ENCODE peak calls at places on chromosomes 5 and 9, in five cellular contexts. C, F, G, Z and P are unnamed samples.

GRCh38 chr5:69512740-69513260 is 20.2 kb downstream of the OCLN start:
- DNase-seq in C (peak), F (no peak), G (peak), Z (no peak), P (no peak)

GRCh38 chr5:72543811-72544210 is 36.6 kb upstream of the ZNF366 start:
- DNase-seq in C (no peak), F (no peak), G (peak), Z (no peak), P (no peak)

GRCh38 chr5:67244345-67244793 is 47.8 kb upstream of the CD180 start:
- DNase-seq in C (no peak), F (no peak), G (peak), Z (no peak), P (no peak)

GRCh38 chr5:43078956-43079355 is 38.8 kb upstream of the ANXA2R start:
- DNase-seq in C (peak), F (no peak), G (peak), Z (no peak), P (no peak)

GRCh38 chr5:175585573-175585972 is 72.3 kb upstream of the HRH2 start:
- DNase-seq in C (no peak), F (no peak), G (no peak), Z (no peak), P (no peak)

GRCh38 chr9:15293727-15294405 is 13.2 kb downstream of the TTC39B start:
- DNase-seq in C (peak), F (no peak), G (peak), Z (no peak), P (no peak)

GRCh38 chr5:15598294-15598902 is 98.4 kb downstream of the FBXL7 start:
- DNase-seq in C (peak), F (no peak), G (peak), Z (no peak), P (no peak)

GRCh38 chr9:114108016-114108833 is 9.1 kb upstream of the KIF12 start:
- DNase-seq in C (peak), F (peak), G (peak), Z (peak), P (peak)

GRCh38 chr9:128892223-128892892 is 10.4 kb downstream of the LRRC8A start:
- DNase-seq in C (peak), F (peak), G (peak), Z (peak), P (no peak)

GRCh38 chr9:76898786-76899185 is 7.1 kb downstream of the PRUNE2 start:
- DNase-seq in C (no peak), F (no peak), G (no peak), Z (no peak), P (no peak)

GRCh38 chr5:124173386-124173785 is 573.1 kb downstream of the ZNF608 start:
- DNase-seq in C (no peak), F (no peak), G (no peak), Z (no peak), P (no peak)

GRCh38 chr5:173451031-173451430 is 122.8 kb upstream of the STC2 start:
- DNase-seq in C (peak), F (no peak), G (peak), Z (no peak), P (peak)

GRCh38 chr5:39411051-39411450 is 13.7 kb downstream of the DAB2 start:
- DNase-seq in C (peak), F (no peak), G (peak), Z (no peak), P (no peak)

GRCh38 chr5:163535290-163535689 is 29.9 kb downstream of the MAT2B start:
- DNase-seq in C (no peak), F (no peak), G (no peak), Z (no peak), P (no peak)

GRCh38 chr9:87276851-87277251 is 220.8 kb upstream of the DAPK1 start:
- DNase-seq in C (peak), F (no peak), G (peak), Z (no peak), P (no peak)

GRCh38 chr9:105656131-105656921 is 5.9 kb upstream of the TAL2 start:
- DNase-seq in C (no peak), F (no peak), G (no peak), Z (no peak), P (peak)

GRCh38 chr5:107858324-107858723 is 187.6 kb upstream of the EFNA5 start:
- DNase-seq in C (no peak), F (no peak), G (no peak), Z (no peak), P (no peak)

GRCh38 chr5:78647411-78647818 is 1.2 kb downstream of the LHFPL2 start:
- DNase-seq in C (peak), F (no peak), G (peak), Z (no peak), P (peak)

GRCh38 chr9:89522261-89522978 is 24.5 kb upstream of the SEMA4D start:
- DNase-seq in C (no peak), F (peak), G (no peak), Z (no peak), P (peak)

GRCh38 chr9:2321523-2322148 is 300.0 kb upstream of the VLDLR start:
- DNase-seq in C (no peak), F (no peak), G (no peak), Z (no peak), P (no peak)
- TF ChIP-seq CTCF in C (no peak), F (no peak), G (no peak), Z (no peak), P (no peak)

DNA sequence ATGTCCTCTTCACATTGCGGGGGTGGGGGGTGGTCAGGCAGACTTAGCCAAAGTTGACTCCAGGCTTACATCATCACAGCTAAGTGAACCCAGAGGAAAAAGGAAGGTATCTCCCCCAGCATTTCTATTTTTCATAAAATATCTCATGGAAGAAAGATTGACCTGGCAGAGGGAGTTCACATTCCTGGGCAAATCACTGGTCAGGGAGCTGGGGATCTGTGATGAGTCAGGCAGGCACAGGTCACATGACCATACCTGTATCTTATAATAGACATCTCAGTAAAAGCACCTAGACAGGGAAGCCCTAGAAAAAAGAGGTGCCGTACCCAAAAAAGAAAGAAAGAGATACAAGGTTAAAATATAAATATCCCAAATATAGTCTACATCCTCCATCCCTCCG is 57.3 kb upstream of the WWC1 start:
- DNase-seq in C (no peak), F (no peak), G (no peak), Z (no peak), P (no peak)
- TF ChIP-seq CTCF in C (no peak), F (no peak), G (no peak), Z (no peak), P (no peak)

GRCh38 chr9:127223810-127224177 is 40.8 kb upstream of the GARNL3 start:
- DNase-seq in C (no peak), F (no peak), G (no peak), Z (no peak), P (peak)

GRCh38 chr9:127224178-127224882 is 40.2 kb upstream of the GARNL3 start:
- DNase-seq in C (peak), F (peak), G (peak), Z (peak), P (peak)

GRCh38 chr9:127225747-127226646 is 38.6 kb upstream of the GARNL3 start:
- DNase-seq in C (peak), F (no peak), G (peak), Z (no peak), P (no peak)

GRCh38 chr9:127223266-127223665 is 41.3 kb upstream of the GARNL3 start:
- DNase-seq in C (no peak), F (no peak), G (no peak), Z (no peak), P (no peak)

DNA sequence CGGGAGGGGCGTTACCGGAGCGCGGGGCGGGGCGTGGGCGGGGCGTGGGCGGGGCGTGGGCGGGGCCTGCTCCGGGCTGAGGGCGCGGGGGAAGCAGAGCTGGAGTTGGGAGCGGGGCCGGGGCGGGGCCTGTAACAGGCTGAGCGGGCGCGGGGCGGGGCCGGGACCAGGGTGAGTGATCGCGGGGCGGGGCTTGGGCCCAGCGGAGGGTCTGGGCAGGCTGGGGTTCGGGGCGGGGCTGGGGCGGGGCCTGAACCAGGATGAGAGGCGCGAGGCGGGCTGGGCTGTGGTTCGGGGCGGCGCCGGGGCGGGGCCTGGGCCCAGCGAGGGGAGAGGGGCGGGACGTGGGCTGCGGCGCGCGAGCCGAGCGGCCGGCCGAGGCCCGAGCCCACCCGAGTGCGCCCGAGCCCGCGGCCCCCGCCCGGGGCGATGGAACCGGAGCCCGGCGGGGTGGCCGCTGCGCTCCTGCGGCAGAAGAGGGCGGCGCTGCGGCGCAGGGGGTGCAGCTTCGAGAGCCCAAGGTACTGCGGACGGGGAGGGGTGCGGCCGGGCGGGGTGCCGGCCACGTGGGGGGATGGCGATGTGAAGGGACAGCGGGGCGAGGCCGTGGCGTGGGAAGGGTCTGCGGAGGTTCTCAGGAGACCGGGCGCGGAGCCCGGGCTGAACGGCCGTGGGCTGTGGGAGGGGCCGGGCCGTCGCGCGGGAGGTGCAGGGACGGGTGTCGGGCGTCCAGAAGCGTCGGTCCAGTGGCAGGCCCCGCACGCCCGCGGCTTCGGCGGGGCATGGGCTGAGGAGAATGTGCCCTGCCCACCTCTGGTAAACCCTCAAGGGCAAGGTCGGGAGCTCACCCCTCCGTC is 39.5 kb upstream of the GARNL3 start:
- DNase-seq in C (peak), F (peak), G (peak), Z (no peak), P (peak)
- TF ChIP-seq CTCF in C (no peak), F (no peak), G (no peak), Z (no peak), P (no peak)

GRCh38 chr9:90726215-90726614 is 75.4 kb upstream of the SYK start:
- DNase-seq in C (no peak), F (no peak), G (no peak), Z (no peak), P (no peak)
- TF ChIP-seq CTCF in C (no peak), F (no peak), G (no peak), Z (no peak), P (no peak)

DNA sequence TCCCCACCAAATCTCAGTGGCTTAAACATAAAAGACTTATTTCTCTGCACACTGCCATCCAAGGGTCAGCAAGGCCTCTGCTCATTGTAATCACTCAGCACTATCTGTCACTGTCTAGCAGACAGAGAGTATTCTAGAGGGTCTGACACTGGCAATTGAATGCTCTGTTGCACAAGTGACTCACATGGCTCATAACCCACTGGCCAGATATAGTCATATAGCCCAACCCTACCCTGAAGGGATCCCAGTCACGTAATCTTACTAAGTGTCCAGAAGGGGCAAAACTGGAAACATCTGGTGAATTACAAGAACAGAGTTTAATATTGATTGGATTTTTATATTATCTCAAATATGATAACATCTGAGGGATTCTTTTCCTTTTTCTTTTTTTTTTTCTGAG is 80.7 kb downstream of the TSSK1B start:
- DNase-seq in C (no peak), F (no peak), G (no peak), Z (no peak), P (no peak)
- TF ChIP-seq CTCF in C (no peak), F (no peak), G (no peak), Z (no peak), P (no peak)

GRCh38 chr5:2779459-2779858 is 28.0 kb upstream of the IRX2 start:
- DNase-seq in C (no peak), F (no peak), G (no peak), Z (no peak), P (no peak)

GRCh38 chr5:2782658-2783057 is 31.2 kb upstream of the IRX2 start:
- DNase-seq in C (no peak), F (no peak), G (no peak), Z (no peak), P (no peak)

GRCh38 chr5:2780421-2781171 is 29.1 kb upstream of the IRX2 start:
- DNase-seq in C (no peak), F (no peak), G (no peak), Z (no peak), P (no peak)

GRCh38 chr5:2783223-2783622 is 31.7 kb upstream of the IRX2 start:
- DNase-seq in C (peak), F (no peak), G (no peak), Z (no peak), P (no peak)
- TF ChIP-seq CTCF in C (peak), F (no peak), G (peak), Z (peak), P (no peak)

GRCh38 chr9:132753593-132753880 is 83.3 kb downstream of the GTF3C4 start:
- DNase-seq in C (no peak), F (no peak), G (no peak), Z (no peak), P (no peak)

GRCh38 chr9:132748450-132748849 is 78.2 kb downstream of the GTF3C4 start:
- DNase-seq in C (no peak), F (no peak), G (no peak), Z (no peak), P (no peak)

GRCh38 chr9:132749316-132749715 is 79.1 kb downstream of the GTF3C4 start:
- DNase-seq in C (no peak), F (no peak), G (no peak), Z (no peak), P (no peak)

GRCh38 chr9:132752877-132753592 is 82.8 kb downstream of the GTF3C4 start:
- DNase-seq in C (no peak), F (no peak), G (no peak), Z (no peak), P (no peak)

GRCh38 chr9:132750668-132751067 is 80.4 kb downstream of the GTF3C4 start:
- DNase-seq in C (no peak), F (no peak), G (no peak), Z (no peak), P (no peak)
- TF ChIP-seq CTCF in C (no peak), F (no peak), G (no peak), Z (no peak), P (no peak)

DNA sequence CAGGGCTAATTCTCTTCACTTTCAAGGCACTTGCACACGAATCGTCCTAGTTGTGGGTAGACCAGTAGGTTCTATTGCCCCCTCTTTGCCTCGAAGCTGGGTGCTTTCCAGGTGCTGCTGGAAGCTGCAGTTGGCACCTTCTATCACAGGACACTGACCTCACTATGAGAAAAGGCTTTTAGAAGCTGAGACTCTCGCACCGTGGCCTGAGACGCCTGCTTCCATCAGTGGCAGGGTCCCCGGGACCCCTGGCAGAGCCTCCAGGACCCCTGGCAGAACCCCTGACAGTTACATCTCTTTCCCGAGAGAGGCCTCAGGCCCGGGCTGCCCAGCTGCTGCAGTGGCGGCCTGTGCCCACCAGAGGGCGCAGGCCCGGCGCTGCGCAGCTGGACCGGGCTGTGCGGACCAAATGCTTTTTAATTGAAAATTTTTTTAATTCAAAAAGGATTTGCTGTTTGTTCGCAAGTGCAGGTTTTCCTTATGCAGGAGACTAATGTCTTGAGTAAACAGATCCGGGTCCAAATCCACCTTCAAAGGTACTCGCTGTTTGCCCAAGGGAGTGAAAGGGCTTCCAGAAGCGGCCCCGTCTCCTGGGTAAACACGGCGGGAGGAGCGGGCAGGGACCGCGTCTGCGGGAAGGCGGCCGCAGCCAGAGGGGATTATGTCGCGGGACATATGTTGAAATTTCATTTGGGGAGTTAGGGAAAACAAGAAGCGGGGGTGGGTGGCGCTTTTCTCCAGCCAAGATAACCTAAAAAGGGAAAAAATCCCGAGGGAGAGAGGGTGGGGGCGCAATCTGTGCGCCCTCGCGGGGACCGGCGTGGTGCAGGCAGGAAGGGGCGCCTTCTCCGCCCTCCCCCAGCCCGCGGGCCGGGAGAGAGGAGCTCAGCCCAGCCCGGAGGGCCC is 114.5 kb upstream of the LMX1B start:
- DNase-seq in C (peak), F (peak), G (peak), Z (no peak), P (peak)
- TF ChIP-seq CTCF in C (peak), F (peak), G (peak), Z (peak), P (peak)

DNA sequence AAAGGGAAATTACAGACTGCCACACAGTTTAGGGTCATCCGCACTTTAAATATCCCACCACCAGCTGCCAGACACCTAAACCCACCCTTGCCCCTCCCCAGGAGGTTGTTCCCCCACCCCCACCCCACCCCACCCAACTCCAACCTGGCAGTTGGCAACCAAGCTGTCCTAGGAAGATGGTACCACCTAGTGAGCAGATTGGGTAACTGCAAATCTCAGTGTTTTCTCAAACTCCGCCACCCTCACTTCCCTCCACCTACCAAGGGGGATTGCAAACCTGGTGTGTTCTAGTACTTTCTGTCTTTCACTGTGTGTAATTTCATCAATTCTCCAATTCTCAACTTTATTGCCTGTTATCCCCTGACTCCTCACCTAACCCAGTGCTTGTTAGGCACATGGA is 323.8 kb upstream of the IRX2 start:
- DNase-seq in C (no peak), F (no peak), G (no peak), Z (no peak), P (no peak)
- TF ChIP-seq CTCF in C (no peak), F (no peak), G (no peak), Z (no peak), P (no peak)

GRCh38 chr5:135059000-135059923 is 25.2 kb upstream of the PITX1 start:
- DNase-seq in C (no peak), F (no peak), G (no peak), Z (no peak), P (no peak)
- TF ChIP-seq CTCF in C (no peak), F (no peak), G (no peak), Z (no peak), P (no peak)